ENCODE peak calls at places on chromosomes 1 and 21, in ten cellular contexts. G is H1, T is stomach, O is suprapubic skin, I is K562, E is upper lobe of left lung, K is sigmoid colon, N is HepG2, D is GM12878, V is SK-N-SH. Q is an unnamed sample.
A peak's percentile ranks its signal among the peaks of the same experiment; 100 is the strongest.

GRCh38 chr1:203665986-203666385 is 39.4 kb downstream of the ATP2B4 start:
- DNase-seq in T (no peak), K (no peak), V (no peak), O (no peak), G (no peak), E (no peak), D (no peak), N (no peak), I (no peak), Q (no peak)

GRCh38 chr1:22903113-22903512 is 69.6 kb downstream of the LACTBL1 start:
- DNase-seq in I (no peak), V (no peak), E (no peak), D (no peak), K (no peak), G (no peak), O (no peak), T (no peak), N (no peak), Q (no peak)

GRCh38 chr1:76659171-76659940 is 207.9 kb upstream of the ST6GALNAC5 start:
- DNase-seq in O (no peak), E (no peak), N (no peak), K (no peak), D (no peak), V (no peak), G (no peak), I (no peak), T (no peak), Q (no peak)

GRCh38 chr1:64757213-64757612 is 12.3 kb downstream of the RAVER2 start:
- DNase-seq in G (no peak), I (no peak), T (no peak), N (no peak), K (no peak), E (no peak), V (no peak), D (no peak), O (no peak), Q (no peak)

GRCh38 chr1:9787702-9788101 is 36.1 kb downstream of the CLSTN1 start:
- DNase-seq in D (peak; percentile 70), T (no peak), O (no peak), N (no peak), G (no peak), I (no peak), K (peak; percentile 34), E (no peak), V (no peak), Q (peak; percentile 45)

GRCh38 chr1:100387209-100387608 is 34.9 kb downstream of the CDC14A start:
- DNase-seq in I (no peak), G (no peak), E (no peak), D (no peak), N (no peak), O (no peak), V (no peak), T (no peak), K (no peak), Q (no peak)

GRCh38 chr1:228953207-228953606 is 217.9 kb downstream of the RHOU start:
- DNase-seq in N (no peak), G (no peak), K (no peak), D (no peak), E (no peak), I (no peak), V (no peak), T (no peak), O (no peak), Q (no peak)

GRCh38 chr1:209808059-209808494 is 2.1 kb upstream of the IRF6 start:
- DNase-seq in G (no peak), K (no peak), E (no peak), V (peak; percentile 82), T (no peak), O (no peak), D (no peak), I (peak; percentile 72), N (peak; percentile 15), Q (peak; percentile 67)

GRCh38 chr1:1290238-1290731 is 10.0 kb downstream of the SCNN1D start:
- DNase-seq in V (peak; percentile 89), N (peak; percentile 52), E (peak; percentile 92), T (peak; percentile 87), D (no peak), K (no peak), I (peak; percentile 82), O (no peak), G (peak; percentile 92), Q (peak; percentile 83)

GRCh38 chr1:53137729-53138128 is 4.7 kb downstream of the SLC1A7 start:
- DNase-seq in D (no peak), I (peak; percentile 60), N (peak; percentile 41), E (no peak), G (no peak), K (no peak), O (no peak), V (peak; percentile 20), T (peak; percentile 11), Q (no peak)

GRCh38 chr1:9929431-9930385 is 13.5 kb downstream of the LZIC start:
- DNase-seq in D (no peak), N (peak; percentile 97), O (no peak), I (peak; percentile 63), T (no peak), K (no peak), G (peak; percentile 54), V (no peak), E (no peak), Q (no peak)

GRCh38 chr1:224901087-224901486 is 28.4 kb upstream of the DNAH14 start:
- DNase-seq in T (no peak), D (no peak), I (no peak), G (no peak), N (no peak), K (no peak), O (no peak), E (no peak), V (no peak), Q (no peak)

GRCh38 chr1:85934531-85934930 is 222.0 kb downstream of the COL24A1 start:
- DNase-seq in I (no peak), O (no peak), D (no peak), N (no peak), G (no peak), T (no peak), K (no peak), E (no peak), V (no peak), Q (no peak)

DNA sequence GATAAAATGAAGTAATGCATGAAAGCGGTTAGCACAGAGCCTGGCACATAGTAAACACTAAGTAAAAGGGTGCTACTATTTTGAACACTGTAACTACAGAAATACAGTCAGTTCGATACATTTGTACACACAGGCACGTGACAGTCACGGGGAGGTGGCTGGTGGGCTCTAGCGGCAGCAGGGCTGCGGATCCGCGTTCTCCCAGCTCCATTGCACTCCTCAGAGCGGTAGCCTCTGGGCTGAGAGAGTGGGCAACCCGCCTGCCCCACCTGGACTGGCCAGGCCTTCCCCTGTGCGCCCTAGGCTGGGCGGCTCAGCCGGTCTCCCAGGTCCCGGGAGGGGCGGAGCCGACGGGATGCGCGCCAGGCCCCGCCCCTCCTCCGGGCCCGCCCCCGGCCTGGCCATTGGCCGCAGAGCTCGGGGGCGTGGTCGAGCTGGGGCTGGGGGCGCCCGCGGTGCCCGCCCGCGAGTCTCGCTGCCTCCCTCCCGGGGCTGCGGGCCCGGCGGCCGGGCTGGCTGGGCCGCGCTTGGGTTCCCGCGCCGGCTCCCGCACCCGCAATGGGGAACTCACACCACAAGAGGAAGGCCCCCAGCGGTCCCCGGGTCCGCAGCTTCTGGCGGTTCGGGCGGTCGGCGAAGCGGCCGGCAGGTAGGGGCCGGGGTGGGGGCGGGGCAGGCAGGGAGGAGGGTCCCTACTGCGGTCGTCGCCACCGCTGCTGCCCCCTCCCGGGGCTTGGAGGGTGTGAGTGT is 51.1 kb upstream of the SYNC start:
- DNase-seq in K (peak; percentile 80), O (no peak), E (peak; percentile 93), D (no peak), N (no peak), T (peak; percentile 88), V (peak; percentile 100), G (peak; percentile 91), I (peak; percentile 99), Q (peak; percentile 79)
- TF ChIP-seq POLR2AphosphoS5 in K (no peak), O (no peak), E (peak; percentile 14), D (no peak), N (no peak), T (peak; percentile 46), V (no peak), G (peak; percentile 79), I (peak; percentile 31), Q (no peak)

DNA sequence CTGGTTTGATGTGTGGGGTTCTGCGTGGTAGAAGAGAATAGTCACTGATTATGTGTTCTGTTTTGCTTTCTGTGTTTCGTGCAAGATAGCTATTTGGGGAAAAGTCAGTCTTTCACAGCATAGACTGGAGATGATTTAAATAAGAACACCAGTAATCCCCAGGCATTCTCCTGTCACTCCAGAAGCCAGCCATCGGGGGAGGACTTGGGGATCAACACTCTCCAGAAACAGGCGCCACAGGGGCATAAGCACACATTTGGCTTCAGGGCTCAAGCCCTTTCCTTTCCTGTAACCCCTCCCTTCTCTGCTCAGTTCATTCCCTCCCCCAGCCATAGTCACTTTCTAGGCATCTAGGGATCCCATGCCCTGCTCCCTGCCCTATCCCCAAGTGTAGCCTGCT is 97.3 kb upstream of the BEND5 start:
- DNase-seq in T (no peak), N (no peak), I (no peak), O (no peak), D (no peak), G (no peak), V (no peak), E (no peak), K (no peak), Q (no peak)
- TF ChIP-seq EP300 in T (no peak), N (no peak), I (no peak), O (no peak), D (no peak), G (no peak), V (no peak), E (no peak), K (no peak), Q (no peak)

DNA sequence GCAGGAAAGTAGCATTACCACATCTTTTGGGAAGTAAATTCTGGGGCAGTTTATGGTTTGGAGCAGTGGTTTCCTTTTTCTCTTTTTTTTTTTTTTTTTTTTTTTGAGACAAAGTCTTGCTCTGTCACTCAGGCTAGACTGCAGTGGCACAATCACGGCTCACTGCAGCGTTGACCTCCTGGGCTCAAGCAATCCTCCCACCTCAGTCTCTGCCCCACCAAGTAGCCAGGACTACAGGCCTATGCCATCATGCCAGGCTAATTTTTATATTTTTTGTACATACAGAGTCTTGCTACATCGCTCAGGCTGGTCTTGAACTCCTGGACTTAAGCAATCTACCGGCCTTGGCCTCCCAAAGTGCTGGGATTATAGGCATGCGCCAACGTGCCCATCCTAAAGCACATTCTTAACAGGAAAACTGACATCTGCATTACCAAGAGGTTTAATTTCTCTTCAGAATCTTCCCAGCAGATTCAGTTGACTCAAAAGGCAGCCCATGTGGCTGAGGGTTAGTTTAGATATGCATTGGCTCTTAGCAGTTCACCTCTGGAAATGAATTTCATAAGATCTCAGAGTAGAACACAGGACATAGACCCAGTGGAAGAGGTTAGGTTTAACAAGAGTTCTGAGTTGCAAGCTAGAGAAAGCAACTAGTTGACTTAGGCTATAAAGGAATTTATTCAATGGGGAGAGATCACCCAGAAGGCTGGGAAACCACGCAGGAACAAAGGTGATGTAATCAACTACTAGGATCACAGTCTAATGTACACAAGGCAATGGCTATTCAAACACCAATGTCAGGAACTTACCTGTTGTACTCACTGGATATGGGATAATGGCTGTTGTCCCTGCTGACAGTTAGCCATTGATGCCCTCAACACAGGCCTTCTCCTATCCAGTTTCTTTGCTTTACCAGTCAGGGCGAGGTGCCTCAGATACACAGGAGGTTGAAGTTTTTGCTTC is 32.7 kb downstream of the C21orf91 start:
- DNase-seq in G (no peak), E (no peak), T (no peak), K (no peak), O (no peak), I (no peak), D (no peak), V (no peak), N (peak; percentile 73), Q (no peak)
- H3K27ac ChIP-seq in G (no peak overlapping the region), E (no peak overlapping the region), T (no peak overlapping the region), K (no peak overlapping the region), O (no peak overlapping the region), I (no peak overlapping the region), D (peak overlapping the region; percentile 91), V (no peak overlapping the region), N (no peak overlapping the region), Q (no peak overlapping the region)

GRCh38 chr1:183029591-183030000 is 6.4 kb downstream of the LAMC1 start:
- DNase-seq in V (no peak), T (no peak), E (no peak), O (no peak), K (no peak), N (peak; percentile 72), G (no peak), D (no peak), I (no peak), Q (no peak)
- TF ChIP-seq POLR2AphosphoS5 in V (peak; percentile 55), T (no peak), E (no peak), O (no peak), K (no peak), N (no peak), G (no peak), D (no peak), I (no peak), Q (no peak)